ENCODE peak calls at places on chromosome 9, in four cellular contexts. L, C, R and I are unnamed samples.
A peak's percentile ranks its signal among the peaks of the same experiment; 100 is the strongest.

GRCh38 chr9:134858051-134858841 is 22.4 kb upstream of the FCN2 start:
- DNase-seq in C (peak; percentile 57), L (peak; percentile 70), R (no peak), I (peak; percentile 56)

GRCh38 chr9:112348993-112349333 is 15.5 kb upstream of the PTBP3 start:
- DNase-seq in C (no peak), R (no peak), L (no peak), I (no peak)

GRCh38 chr9:136103651-136104487 is 8.8 kb upstream of the NACC2 start:
- DNase-seq in C (no peak), R (no peak), L (no peak), I (no peak)

GRCh38 chr9:110650261-110650660 is 18.3 kb upstream of the MUSK start:
- DNase-seq in L (peak; percentile 88), R (peak; percentile 20), C (peak; percentile 87), I (peak; percentile 84)

GRCh38 chr9:84949258-84949657 is 279.7 kb downstream of the NTRK2 start:
- DNase-seq in L (no peak), C (no peak), R (no peak), I (no peak)

GRCh38 chr9:113808391-113809191 is 67.5 kb upstream of the ZNF618 start:
- DNase-seq in L (peak; percentile 87), C (peak; percentile 62), R (peak; percentile 22), I (peak; percentile 72)

GRCh38 chr9:110864011-110864410 is 174.3 kb downstream of the LPAR1 start:
- DNase-seq in L (peak; percentile 70), C (no peak), R (no peak), I (no peak)

GRCh38 chr9:70835323-70835722 is 286.1 kb downstream of the TRPM3 start:
- DNase-seq in C (no peak), R (no peak), L (peak; percentile 23), I (no peak)

GRCh38 chr9:108967916-108968315 is 33.7 kb downstream of the ABITRAM start:
- DNase-seq in C (peak; percentile 8), R (no peak), L (no peak), I (no peak)

GRCh38 chr9:110545705-110546104 is 33.8 kb downstream of the SVEP1 start:
- DNase-seq in C (peak; percentile 32), L (peak; percentile 56), R (no peak), I (peak; percentile 8)

GRCh38 chr9:77707696-77708095 is 59.6 kb upstream of the GNA14 start:
- DNase-seq in R (peak; percentile 76), C (peak; percentile 84), L (peak; percentile 98), I (peak; percentile 100)

GRCh38 chr9:88742483-88742882 is 207.5 kb downstream of the NXNL2 start:
- DNase-seq in R (peak; percentile 55), L (peak; percentile 84), C (peak; percentile 73), I (peak; percentile 69)

GRCh38 chr9:114394523-114395193 is 6.9 kb upstream of the AKNA start:
- DNase-seq in R (no peak), C (no peak), L (no peak), I (no peak)

GRCh38 chr9:137381501-137382443 is 41.2 kb downstream of the EXD3 start:
- DNase-seq in R (peak; percentile 9), C (no peak), L (no peak), I (no peak)

GRCh38 chr9:125126019-125126746 is 17.1 kb downstream of the SCAI start:
- DNase-seq in C (peak; percentile 98), R (peak; percentile 86), L (peak; percentile 99), I (peak; percentile 100)

GRCh38 chr9:134892820-134893420 is 12.3 kb downstream of the FCN2 start:
- DNase-seq in R (no peak), L (no peak), C (no peak), I (no peak)

GRCh38 chr9:37198831-37199230 is 78.5 kb downstream of the ZCCHC7 start:
- DNase-seq in L (no peak), R (no peak), C (no peak), I (no peak)

GRCh38 chr9:98222885-98223640 is 30.6 kb upstream of the CORO2A start:
- DNase-seq in C (peak; percentile 99), R (no peak), L (peak; percentile 100), I (peak; percentile 100)

GRCh38 chr9:109411069-109411761 is 86.9 kb downstream of the PTPN3 start:
- DNase-seq in R (no peak), C (no peak), L (no peak), I (no peak)

GRCh38 chr9:136060671-136061371 is 34.3 kb downstream of the NACC2 start:
- DNase-seq in L (no peak), R (no peak), C (no peak), I (no peak)

GRCh38 chr9:77417570-77417969 is 230.6 kb downstream of the GNA14 start:
- DNase-seq in C (peak; percentile 37), R (no peak), L (peak; percentile 82), I (peak; percentile 23)

GRCh38 chr9:134626576-134627416 is 14.8 kb upstream of the COL5A1 start:
- DNase-seq in C (peak; percentile 41), R (no peak), L (peak; percentile 90), I (peak; percentile 84)